ENCODE peak calls at places on chromosomes 11 and 22, in four cellular contexts. U is IMR-90, W is H9, D is H1. H is an unnamed sample.

GRCh38 chr11:77374611-77375031 is 73.1 kb upstream of the GDPD4 start:
- DNase-seq in D (no peak), U (peak), W (no peak), H (no peak)

GRCh38 chr11:15800121-15800800 is 556.1 kb downstream of the SOX6 start:
- DNase-seq in D (no peak), U (peak), W (no peak), H (peak)

GRCh38 chr11:64447717-64448598 is 89.0 kb downstream of the RPS6KA4 start:
- DNase-seq in U (peak), D (no peak), W (peak), H (peak)

GRCh38 chr11:117300301-117300700 is 9.2 kb downstream of the BACE1-AS start:
- DNase-seq in U (peak), D (peak), W (peak), H (peak)

GRCh38 chr11:95299078-95299611 is 68.1 kb upstream of the SESN3 start:
- DNase-seq in W (no peak), D (no peak), U (no peak), H (no peak)

GRCh38 chr22:33006220-33006954 is 51.8 kb downstream of the SYN3 start:
- DNase-seq in D (peak), U (no peak), W (no peak), H (no peak)

GRCh38 chr11:94926698-94927237 is 46.6 kb downstream of the CWC15 start:
- DNase-seq in D (no peak), W (peak), U (peak), H (peak)

GRCh38 chr11:84498016-84498415 is 1129.1 kb downstream of the DLG2 start:
- DNase-seq in W (no peak), U (no peak), D (no peak), H (no peak)

GRCh38 chr11:45885921-45886721 is 670 bp downstream of the MAPK8IP1 start:
- DNase-seq in D (peak), W (peak), U (no peak), H (peak)

GRCh38 chr22:47586946-47587345 is 824.5 kb downstream of the TBC1D22A start:
- DNase-seq in W (no peak), D (no peak), U (no peak), H (no peak)

GRCh38 chr11:97557399-97557798 is 1167.6 kb downstream of the JRKL start:
- DNase-seq in W (no peak), U (no peak), D (no peak), H (no peak)

GRCh38 chr11:86769219-86769618 is 31.1 kb upstream of the PRSS23 start:
- DNase-seq in D (no peak), W (no peak), U (no peak), H (peak)
- H2BK120ac ChIP-seq in D (no peak), W (no peak), U (no peak), H (no peak)

GRCh38 chr11:111926505-111927391 is 8.0 kb downstream of the C11orf52 start:
- DNase-seq in U (peak), W (peak), D (peak), H (peak)
- H4K8ac ChIP-seq in U (peak), W (no peak), D (peak), H (peak)

GRCh38 chr11:72773696-72774095 is 20.2 kb downstream of the STARD10 start:
- DNase-seq in W (no peak), D (no peak), U (peak), H (no peak)

GRCh38 chr11:72772059-72772458 is 19.9 kb upstream of the ARAP1 start:
- DNase-seq in W (no peak), D (no peak), U (no peak), H (no peak)

GRCh38 chr11:72774499-72774898 is 19.3 kb downstream of the STARD10 start:
- DNase-seq in U (no peak), W (no peak), D (no peak), H (no peak)

GRCh38 chr11:72771507-72771906 is 19.3 kb upstream of the ARAP1 start:
- DNase-seq in U (peak), W (no peak), D (no peak), H (peak)

GRCh38 chr11:72773291-72773690 is 20.6 kb downstream of the STARD10 start:
- DNase-seq in D (no peak), W (no peak), U (peak), H (no peak)
- H2BK120ac ChIP-seq in D (no peak), W (no peak), U (peak), H (no peak)

GRCh38 chr11:100152751-100153150 is 534.3 kb upstream of the ARHGAP42 start:
- DNase-seq in D (no peak), U (no peak), W (no peak), H (no peak)

DNA sequence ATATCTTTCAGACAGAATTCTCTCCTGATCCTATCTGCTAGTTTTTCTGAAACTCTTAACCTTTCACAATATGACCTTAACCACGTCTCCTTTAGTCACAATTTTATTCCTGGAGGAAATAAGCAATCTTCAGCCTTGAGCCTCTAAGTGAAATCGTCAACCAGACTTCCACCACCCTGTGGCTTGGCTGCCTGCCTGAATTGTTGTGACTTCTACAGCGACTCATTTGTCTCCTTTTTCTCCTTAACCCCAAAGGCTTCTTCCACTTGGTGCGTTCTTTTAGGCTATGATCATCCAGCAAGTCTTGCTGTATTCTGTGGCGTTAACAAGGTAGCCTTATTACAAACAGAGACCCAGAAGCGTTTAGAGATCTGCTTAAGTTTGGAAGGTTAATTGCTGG is 535.1 kb upstream of the ARHGAP42 start:
- DNase-seq in W (no peak), D (no peak), U (no peak), H (peak)
- H4K8ac ChIP-seq in W (no peak), D (no peak), U (no peak), H (no peak)

GRCh38 chr11:119103793-119104192 is 2.1 kb upstream of the DPAGT1 start:
- DNase-seq in W (no peak), U (no peak), D (no peak), H (no peak)
- H2BK120ac ChIP-seq in W (no peak), U (no peak), D (no peak), H (no peak)

GRCh38 chr11:75625970-75626691 is 42.7 kb downstream of the MAP6 start:
- DNase-seq in W (no peak), D (no peak), U (peak), H (peak)

GRCh38 chr11:75632450-75632849 is 36.4 kb downstream of the MAP6 start:
- DNase-seq in D (no peak), W (no peak), U (no peak), H (no peak)

GRCh38 chr11:75631086-75631694 is 37.6 kb downstream of the MAP6 start:
- DNase-seq in D (no peak), U (peak), W (no peak), H (no peak)

GRCh38 chr11:75627879-75628668 is 40.8 kb downstream of the MAP6 start:
- DNase-seq in D (no peak), W (peak), U (peak), H (peak)

GRCh38 chr11:75626692-75627536 is 41.9 kb downstream of the MAP6 start:
- DNase-seq in U (peak), D (no peak), W (no peak), H (no peak)
- H4K8ac ChIP-seq in U (peak), D (no peak), W (no peak), H (no peak)

GRCh38 chr22:49852898-49853894 is at the start of gene ZBED4:
- DNase-seq in U (peak), D (peak), W (peak), H (peak)
- H2BK120ac ChIP-seq in U (peak), D (no peak), W (no peak), H (no peak)

GRCh38 chr11:59812220-59812619 is 1.6 kb upstream of the MRPL16 start:
- DNase-seq in W (no peak), D (no peak), U (no peak), H (no peak)

GRCh38 chr11:59810189-59810910 is at the start of gene MRPL16:
- DNase-seq in D (peak), U (peak), W (peak), H (peak)

GRCh38 chr11:59813364-59813763 is 2.8 kb upstream of the MRPL16 start:
- DNase-seq in U (no peak), W (no peak), D (no peak), H (no peak)

GRCh38 chr11:59807047-59807446 is 3.5 kb downstream of the MRPL16 start:
- DNase-seq in W (no peak), U (no peak), D (no peak), H (no peak)

DNA sequence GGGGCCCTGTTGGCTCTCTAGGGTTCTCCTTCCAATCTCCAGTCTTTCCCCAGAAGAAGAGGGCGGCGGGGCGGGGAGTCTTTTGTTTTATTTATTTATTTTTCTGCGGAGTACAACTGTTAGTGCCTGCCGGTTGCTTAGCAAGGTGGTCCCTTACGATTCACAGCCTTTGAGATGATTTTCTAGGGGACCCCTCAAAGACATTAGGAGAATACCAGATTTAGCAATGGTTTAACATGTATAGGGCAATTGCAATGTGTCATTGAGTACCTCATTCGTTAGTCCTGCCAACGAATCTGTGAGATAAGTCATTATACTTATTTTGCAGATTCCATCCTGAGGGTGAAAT is 307 bp upstream of the MRPL16 start:
- DNase-seq in U (no peak), D (no peak), W (no peak), H (no peak)
- H4K8ac ChIP-seq in U (peak), D (peak), W (no peak), H (peak)

GRCh38 chr11:19866037-19866436 is 153.4 kb downstream of the NAV2 start:
- DNase-seq in W (no peak), U (no peak), D (no peak), H (no peak)
- H2BK120ac ChIP-seq in W (no peak), U (no peak), D (no peak), H (no peak)

H was measured in mesendoderm.